ENCODE peak calls at places on chromosomes 12 and 14, in four cellular contexts. H, G, A and Y are unnamed samples.

GRCh38 chr12:115984607-115985006 is 292.9 kb downstream of the MED13L start:
- DNase-seq in G (no peak), H (no peak), A (no peak), Y (no peak)

GRCh38 chr14:84998216-84998615 is 531.7 kb upstream of the FLRT2 start:
- DNase-seq in H (no peak), A (no peak), G (no peak), Y (no peak)

GRCh38 chr12:3680919-3681594 is 71.9 kb downstream of the CRACR2A start:
- DNase-seq in H (no peak), A (peak), G (no peak), Y (no peak)

GRCh38 chr12:113239811-113240331 is 18.6 kb downstream of the TPCN1 start:
- DNase-seq in A (no peak), H (no peak), G (no peak), Y (no peak)

GRCh38 chr14:53151867-53152626 is 1.1 kb downstream of the DDHD1 start:
- DNase-seq in A (peak), H (peak), G (peak), Y (peak)

GRCh38 chr14:68612049-68612448 is 180.8 kb downstream of the ZFP36L1 start:
- DNase-seq in H (no peak), G (no peak), A (no peak), Y (no peak)

GRCh38 chr14:65954915-65955314 is 531.3 kb upstream of the CCDC196 start:
- DNase-seq in A (no peak), G (no peak), H (no peak), Y (no peak)

GRCh38 chr14:57637901-57638300 is 144.2 kb upstream of the CCDC198 start:
- DNase-seq in G (no peak), H (no peak), A (no peak), Y (no peak)

GRCh38 chr14:95071649-95072256 is 85.6 kb downstream of the DICER1 start:
- DNase-seq in G (no peak), A (no peak), H (no peak), Y (no peak)

GRCh38 chr14:103198429-103199140 is 75.3 kb downstream of the TNFAIP2 start:
- DNase-seq in A (peak), G (no peak), H (no peak), Y (no peak)

GRCh38 chr14:77376380-77376770 is 519 bp downstream of the TMED8 start:
- DNase-seq in A (peak), G (peak), H (no peak), Y (peak)

GRCh38 chr14:75213172-75213571 is 36.8 kb upstream of the TMED10 start:
- DNase-seq in H (no peak), A (no peak), G (no peak), Y (no peak)

GRCh38 chr14:77014004-77014604 is 14.4 kb downstream of the IRF2BPL start:
- DNase-seq in H (no peak), G (no peak), A (peak), Y (no peak)

GRCh38 chr12:49422038-49422575 is 54.8 kb downstream of the SPATS2 start:
- DNase-seq in H (no peak), G (no peak), A (no peak), Y (no peak)

GRCh38 chr12:53892760-53893159 is 45.9 kb upstream of the HOXC13 start:
- DNase-seq in H (no peak), G (no peak), A (no peak), Y (no peak)

GRCh38 chr12:20646239-20646827 is 48.8 kb upstream of the SLCO1C1 start:
- DNase-seq in H (no peak), G (no peak), A (no peak), Y (peak)

GRCh38 chr12:127459166-127459565 is 807.8 kb upstream of the TMEM132C start:
- DNase-seq in H (no peak), G (no peak), A (no peak), Y (no peak)

GRCh38 chr14:21455912-21456667 is at the start of gene CHD8:
- DNase-seq in H (peak), A (peak), G (peak), Y (peak)

GRCh38 chr12:113683566-113683965 is 211.9 kb upstream of the LHX5 start:
- DNase-seq in A (no peak), G (no peak), H (no peak), Y (no peak)

GRCh38 chr14:35866595-35867279 is 40.6 kb downstream of the BRMS1L start:
- DNase-seq in H (no peak), G (no peak), A (no peak), Y (no peak)